ENCODE peak calls at places on chromosome 15, in ten cellular contexts. L is Peyer's patch, R is psoas muscle, Z is glutamatergic neuron, W is uterus, C is lower leg skin, S is body of pancreas, A is pancreas, U is kidney, M is mammary epithelial cell. O is an unnamed sample.
A peak's percentile ranks its signal among the peaks of the same experiment; 100 is the strongest.

GRCh38 chr15:94259863-94260262 is 28.5 kb downstream of the MCTP2 start:
- DNase-seq in Z (no peak), S (no peak), R (no peak), L (no peak), A (no peak), U (no peak), M (no peak), W (no peak), C (no peak), O (no peak)

GRCh38 chr15:66503780-66504562 is 684 bp downstream of the RPL4 start:
- DNase-seq in Z (no peak), U (no peak), L (no peak), S (no peak), M (no peak), C (no peak), R (no peak), A (no peak), W (no peak), O (no peak)

GRCh38 chr15:92053727-92054316 is 200.3 kb downstream of the SLCO3A1 start:
- DNase-seq in M (no peak), C (no peak), R (no peak), W (no peak), A (no peak), Z (no peak), L (no peak), S (no peak), U (no peak), O (no peak)

GRCh38 chr15:25510146-25510545 is 71.3 kb upstream of the UBE3A start:
- DNase-seq in M (no peak), U (no peak), Z (no peak), L (no peak), C (no peak), A (no peak), S (no peak), R (no peak), W (no peak), O (no peak)

GRCh38 chr15:94631608-94632007 is 400.2 kb downstream of the MCTP2 start:
- DNase-seq in W (no peak), R (no peak), U (no peak), M (no peak), A (no peak), L (no peak), Z (no peak), S (no peak), C (no peak), O (no peak)

GRCh38 chr15:81002254-81003022 is 1.7 kb downstream of the TLNRD1 start:
- DNase-seq in S (peak; percentile 17), A (peak; percentile 60), W (no peak), R (peak; percentile 59), U (peak; percentile 82), L (no peak), Z (peak; percentile 53), M (no peak), C (no peak), O (peak; percentile 26)

GRCh38 chr15:77870195-77871065 is 207.1 kb downstream of the TBC1D2B start:
- DNase-seq in W (peak; percentile 33), Z (peak; percentile 89), C (peak; percentile 47), S (peak; percentile 76), R (peak; percentile 75), L (peak; percentile 83), U (peak; percentile 81), A (peak; percentile 86), M (peak; percentile 51), O (peak; percentile 86)

GRCh38 chr15:41258706-41259471 is 27.8 kb downstream of the CHP1 start:
- DNase-seq in M (peak; percentile 39), W (no peak), U (no peak), A (no peak), Z (no peak), S (peak; percentile 48), L (peak; percentile 62), C (no peak), R (no peak), O (no peak)

GRCh38 chr15:38207591-38207990 is 45.0 kb upstream of the SPRED1 start:
- DNase-seq in W (no peak), U (no peak), M (peak; percentile 77), A (no peak), R (no peak), L (no peak), S (no peak), Z (no peak), C (no peak), O (no peak)

GRCh38 chr15:90968434-90968833 is 13.8 kb downstream of the RCCD1 start:
- DNase-seq in S (no peak), U (no peak), L (no peak), A (no peak), R (no peak), W (no peak), C (no peak), Z (no peak), M (no peak), O (no peak)

GRCh38 chr15:38843736-38844590 is 279.3 kb upstream of the RASGRP1 start:
- DNase-seq in S (no peak), U (no peak), R (no peak), M (no peak), Z (no peak), W (no peak), A (no peak), C (no peak), L (no peak), O (no peak)

GRCh38 chr15:80478075-80478474 is 73.9 kb downstream of the ARNT2 start:
- DNase-seq in S (no peak), M (no peak), U (no peak), R (no peak), L (no peak), W (no peak), C (no peak), Z (no peak), A (no peak), O (no peak)

GRCh38 chr15:69093127-69093526 is 67.3 kb upstream of the GLCE start:
- DNase-seq in A (no peak), S (no peak), L (no peak), R (no peak), Z (no peak), U (no peak), C (no peak), M (no peak), W (no peak), O (no peak)

DNA sequence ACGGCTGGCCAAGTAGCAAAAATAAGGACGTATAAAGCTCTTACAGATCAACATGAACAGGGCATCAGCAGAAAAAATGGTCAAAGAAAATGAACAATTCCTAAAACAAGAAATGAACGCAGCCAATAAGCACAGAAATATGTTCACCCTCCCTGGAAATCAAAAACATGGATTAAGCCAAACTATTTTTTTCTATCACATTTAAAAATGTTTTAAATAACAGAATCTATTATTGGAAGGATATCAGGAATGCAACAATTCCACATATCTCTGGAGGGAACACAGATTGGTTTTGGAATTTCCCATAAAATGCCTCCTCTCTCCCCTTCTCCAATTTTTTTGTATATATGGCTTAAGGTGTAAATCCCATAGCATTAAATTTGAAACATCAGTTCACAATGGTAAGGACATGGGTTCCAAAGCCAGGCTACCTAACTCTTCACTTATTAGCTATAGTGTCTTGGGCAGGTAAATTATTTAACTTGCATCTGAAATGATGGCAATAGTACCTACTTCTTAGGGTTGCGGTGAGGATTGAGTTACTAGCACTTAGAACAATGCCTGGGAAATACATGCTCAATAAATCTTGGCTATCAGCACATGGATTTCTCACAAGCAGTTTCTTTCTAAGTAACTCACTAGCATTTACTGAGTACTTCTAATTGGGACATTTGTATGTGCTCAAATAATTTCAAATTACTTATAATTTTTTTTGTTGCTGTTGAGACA is 10.1 kb downstream of the UACA start:
- DNase-seq in A (no peak), R (no peak), U (no peak), S (no peak), Z (no peak), M (no peak), L (no peak), W (no peak), C (no peak), O (no peak)
- TF ChIP-seq CTCF in A (no peak), R (no peak), U (no peak), S (no peak), Z (no peak), M (no peak), L (no peak), W (no peak), C (no peak), O (no peak)

GRCh38 chr15:63504247-63504978 is at the start of gene USP3:
- DNase-seq in M (peak; percentile 95), R (peak; percentile 97), L (peak; percentile 97), A (peak; percentile 96), C (peak; percentile 92), Z (peak; percentile 92), U (peak; percentile 98), S (peak; percentile 96), W (peak; percentile 92), O (peak; percentile 96)
- TF ChIP-seq CTCF in M (no peak), R (peak; percentile 40), L (peak; percentile 58), A (peak; percentile 37), C (no peak), Z (peak; percentile 52), U (peak; percentile 25), S (no peak), W (no peak), O (peak; percentile 54)

DNA sequence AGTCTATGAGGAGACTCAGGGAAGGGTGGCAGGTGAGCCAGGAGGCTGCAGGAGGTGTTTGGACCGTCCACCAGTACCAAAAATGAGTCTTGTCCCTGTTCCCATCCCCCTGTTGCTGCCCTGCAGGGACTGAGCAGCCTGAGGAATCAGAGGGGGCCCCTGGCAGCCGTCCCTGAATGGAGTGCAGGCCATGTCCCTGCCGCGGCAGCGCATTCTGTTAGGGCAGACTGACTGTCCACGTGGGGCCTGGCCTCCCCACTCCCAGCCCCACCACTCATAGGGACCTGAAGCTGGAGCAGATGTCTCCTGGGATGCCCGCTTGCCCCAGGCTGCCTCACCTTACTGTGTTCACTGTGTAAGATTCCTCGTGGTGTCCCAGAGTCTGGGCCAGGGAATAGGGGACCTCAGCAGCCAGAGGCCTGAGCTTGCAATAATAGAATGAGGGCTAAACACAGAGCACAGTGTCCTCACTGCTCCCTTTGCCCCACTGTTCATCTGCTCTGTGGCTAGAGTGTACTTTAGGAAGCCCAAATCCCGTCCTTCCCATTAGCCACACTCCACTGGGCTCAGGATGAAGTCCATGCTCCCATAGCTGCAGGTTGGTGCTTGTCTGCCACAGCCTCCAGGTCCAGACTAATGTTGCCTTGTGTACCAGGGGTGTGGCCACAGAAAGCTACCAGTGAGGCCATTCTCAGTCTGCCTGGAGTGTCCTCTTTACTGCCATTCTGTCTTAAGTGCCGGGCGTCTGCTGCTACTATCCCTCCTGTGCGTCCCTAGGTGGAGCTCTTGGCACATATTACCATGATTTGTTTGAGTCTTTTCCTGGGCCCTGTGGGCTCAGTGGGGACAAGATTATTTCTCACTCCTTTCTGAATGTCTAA is 63.2 kb downstream of the HCN4 start:
- DNase-seq in Z (peak; percentile 65), A (no peak), M (peak; percentile 75), W (no peak), R (no peak), L (no peak), C (no peak), S (peak; percentile 28), U (no peak), O (peak; percentile 56)
- TF ChIP-seq CTCF in Z (peak; percentile 37), A (no peak), M (peak; percentile 83), W (peak; percentile 8), R (no peak), L (no peak), C (no peak), S (no peak), U (peak; percentile 50), O (no peak)

DNA sequence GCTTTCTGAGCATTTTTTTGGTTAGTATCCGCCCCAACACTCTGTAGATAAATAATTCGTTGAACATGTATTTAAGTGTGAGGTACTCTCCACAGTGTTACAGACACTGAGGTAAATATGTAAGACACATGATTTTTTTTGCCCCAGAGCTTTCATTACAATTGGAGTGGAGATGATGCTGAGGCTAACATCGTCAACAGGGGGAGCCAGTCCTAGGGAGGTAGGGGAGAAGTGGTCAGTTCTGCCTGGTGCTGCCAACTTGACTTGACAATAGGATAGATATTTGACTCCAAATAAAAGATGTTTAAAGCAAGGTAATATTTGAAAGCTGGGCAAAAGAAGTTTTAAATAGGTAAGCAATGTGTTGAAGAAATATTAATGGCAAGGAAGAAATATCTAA is 295.7 kb downstream of the UNC13C start:
- DNase-seq in U (no peak), W (no peak), A (no peak), S (no peak), Z (peak; percentile 29), L (no peak), C (no peak), M (no peak), R (no peak), O (peak; percentile 8)
- TF ChIP-seq CTCF in U (peak; percentile 17), W (no peak), A (no peak), S (no peak), Z (peak; percentile 33), L (no peak), C (no peak), M (peak; percentile 9), R (no peak), O (peak; percentile 23)

O was measured in endothelial cell.